ENCODE peak calls at places on chromosomes 2 and 18, in seven cellular contexts. L is GM12865, O is cardiac fibroblast, K is GM23338, U is left lung, F is body of pancreas, H is PC-3. X is an unnamed sample.

GRCh38 chr2:156561326-156561725 is 125.1 kb downstream of the GPD2 start:
- DNase-seq in L (no peak), O (no peak), K (no peak), U (no peak), F (no peak), H (no peak), X (no peak)

GRCh38 chr2:117944816-117945215 is 69.1 kb downstream of the CCDC93 start:
- DNase-seq in L (no peak), O (no peak), K (no peak), U (no peak), F (no peak), H (no peak), X (no peak)

GRCh38 chr2:127678991-127679390 is 3.7 kb upstream of the LIMS2 start:
- DNase-seq in L (no peak), O (no peak), K (no peak), U (no peak), F (no peak), H (no peak), X (no peak)

GRCh38 chr2:12167525-12168317 is 421.3 kb downstream of the LPIN1 start:
- DNase-seq in L (peak), O (no peak), K (peak), U (no peak), F (peak), H (no peak), X (no peak)

GRCh38 chr18:42649636-42650035 is 465.8 kb downstream of the RIT2 start:
- DNase-seq in L (no peak), O (peak), K (no peak), U (no peak), F (no peak), H (no peak), X (peak)

GRCh38 chr2:237236188-237236587 is 150.5 kb downstream of the COPS8 start:
- DNase-seq in L (no peak), O (peak), K (no peak), U (no peak), F (no peak), H (peak), X (no peak)

GRCh38 chr2:58870704-58871103 is 629.6 kb upstream of the FANCL start:
- DNase-seq in L (peak), O (no peak), K (no peak), U (no peak), F (no peak), H (no peak), X (no peak)

GRCh38 chr2:201203916-201204654 is 21.1 kb downstream of the CASP10 start:
- DNase-seq in L (no peak), O (peak), K (no peak), U (no peak), F (peak), H (no peak), X (no peak)

GRCh38 chr2:218607436-218608115 is at the start of gene PLCD4:
- DNase-seq in L (no peak), O (peak), K (peak), U (peak), F (peak), H (peak), X (no peak)

GRCh38 chr2:71933467-71934319 is 214.0 kb downstream of the CYP26B1 start:
- DNase-seq in L (no peak), O (peak), K (peak), U (no peak), F (no peak), H (peak), X (no peak)

DNA sequence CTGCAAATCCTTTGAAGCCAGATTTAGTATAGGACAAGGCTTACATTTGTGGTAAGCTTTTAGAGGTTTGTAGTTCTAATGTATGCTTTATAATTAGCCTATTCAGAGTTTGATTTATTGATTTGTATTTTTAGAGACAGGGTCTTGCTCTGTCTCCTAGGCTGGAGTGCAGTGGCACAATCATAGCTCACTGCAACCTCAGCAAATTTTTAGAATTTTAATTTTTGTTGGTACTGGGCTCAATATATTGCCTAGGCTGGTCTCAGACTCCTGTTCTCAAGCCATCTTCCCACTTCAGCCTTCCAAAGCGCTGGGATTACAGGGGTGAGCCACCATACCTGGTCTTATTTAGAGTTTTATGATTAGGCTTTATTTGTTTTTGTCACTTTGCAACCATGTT is 4.5 kb downstream of the KCNJ13 start:
- DNase-seq in L (no peak), O (no peak), K (no peak), U (no peak), F (no peak), H (no peak), X (no peak)
- H3K4me3 ChIP-seq in L (no peak), O (no peak), K (no peak), U (no peak), F (no peak), H (no peak), X (no peak)

GRCh38 chr18:66129248-66129647 is 378.4 kb downstream of the CDH7 start:
- DNase-seq in L (no peak), O (no peak), K (no peak), U (no peak), F (no peak), H (no peak), X (no peak)

GRCh38 chr18:66119347-66119746 is 368.5 kb downstream of the CDH7 start:
- DNase-seq in L (no peak), O (no peak), K (no peak), U (no peak), F (no peak), H (no peak), X (no peak)

DNA sequence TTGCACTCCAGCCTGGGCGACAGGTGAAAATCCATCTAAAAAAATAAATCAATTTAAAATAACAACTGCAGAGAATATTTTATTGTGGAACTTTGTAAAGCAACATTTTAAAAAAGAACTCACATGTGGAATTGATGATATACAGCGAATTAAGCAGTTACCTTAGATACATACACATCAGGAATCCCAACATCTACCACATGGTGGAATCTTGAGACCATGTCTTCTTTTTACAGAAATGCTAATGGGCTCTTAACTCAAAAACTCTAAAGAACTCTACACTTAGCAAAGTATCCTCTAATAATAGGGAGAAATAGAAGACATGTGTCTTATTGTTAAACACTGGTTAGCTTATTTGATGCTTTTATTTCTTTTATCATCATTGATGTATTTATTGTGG is 373.6 kb downstream of the CDH7 start:
- DNase-seq in L (no peak), O (no peak), K (peak), U (no peak), F (no peak), H (peak), X (no peak)
- TF ChIP-seq CTCF in L (no peak), O (no peak), K (peak), U (no peak), F (no peak), H (peak), X (no peak)

DNA sequence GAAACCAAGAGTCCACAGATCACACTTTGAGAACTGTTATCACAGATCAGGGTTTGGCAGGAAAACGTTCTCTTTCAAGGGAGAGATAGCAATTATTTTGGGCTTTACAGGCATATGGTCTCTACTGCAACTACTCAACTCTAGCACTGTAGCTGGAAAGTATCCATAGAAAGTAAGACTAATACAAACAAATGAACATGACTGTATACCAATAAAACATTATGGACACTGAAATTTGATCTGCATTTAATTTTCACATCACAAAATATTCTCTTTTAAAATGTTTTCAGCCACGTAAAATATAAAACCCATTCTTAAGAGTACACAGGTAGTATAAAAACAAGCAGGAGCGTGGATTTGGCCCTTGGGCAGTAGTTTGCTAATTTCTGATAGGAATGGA is 100.5 kb downstream of the TRIP12 start:
- DNase-seq in L (no peak), O (no peak), K (no peak), U (no peak), F (no peak), H (peak), X (no peak)
- H3K4me3 ChIP-seq in L (peak), O (no peak), K (no peak), U (no peak), F (no peak), H (no peak), X (no peak)

GRCh38 chr2:45974056-45974455 is 322.6 kb downstream of the PRKCE start:
- DNase-seq in L (peak), O (no peak), K (no peak), U (no peak), F (no peak), H (no peak), X (no peak)

GRCh38 chr2:45978302-45978859 is 318.8 kb upstream of the EPAS1 start:
- DNase-seq in L (no peak), O (no peak), K (no peak), U (no peak), F (no peak), H (no peak), X (no peak)

GRCh38 chr2:45975752-45976517 is 321.3 kb upstream of the EPAS1 start:
- DNase-seq in L (no peak), O (no peak), K (no peak), U (no peak), F (no peak), H (no peak), X (no peak)

GRCh38 chr2:45973426-45973825 is 322.0 kb downstream of the PRKCE start:
- DNase-seq in L (no peak), O (no peak), K (no peak), U (no peak), F (no peak), H (no peak), X (no peak)

GRCh38 chr2:45974762-45975408 is 322.3 kb upstream of the EPAS1 start:
- DNase-seq in L (peak), O (no peak), K (no peak), U (no peak), F (no peak), H (no peak), X (no peak)
- TF ChIP-seq CTCF in L (no peak), O (no peak), K (no peak), U (no peak), F (no peak), H (no peak), X (no peak)

DNA sequence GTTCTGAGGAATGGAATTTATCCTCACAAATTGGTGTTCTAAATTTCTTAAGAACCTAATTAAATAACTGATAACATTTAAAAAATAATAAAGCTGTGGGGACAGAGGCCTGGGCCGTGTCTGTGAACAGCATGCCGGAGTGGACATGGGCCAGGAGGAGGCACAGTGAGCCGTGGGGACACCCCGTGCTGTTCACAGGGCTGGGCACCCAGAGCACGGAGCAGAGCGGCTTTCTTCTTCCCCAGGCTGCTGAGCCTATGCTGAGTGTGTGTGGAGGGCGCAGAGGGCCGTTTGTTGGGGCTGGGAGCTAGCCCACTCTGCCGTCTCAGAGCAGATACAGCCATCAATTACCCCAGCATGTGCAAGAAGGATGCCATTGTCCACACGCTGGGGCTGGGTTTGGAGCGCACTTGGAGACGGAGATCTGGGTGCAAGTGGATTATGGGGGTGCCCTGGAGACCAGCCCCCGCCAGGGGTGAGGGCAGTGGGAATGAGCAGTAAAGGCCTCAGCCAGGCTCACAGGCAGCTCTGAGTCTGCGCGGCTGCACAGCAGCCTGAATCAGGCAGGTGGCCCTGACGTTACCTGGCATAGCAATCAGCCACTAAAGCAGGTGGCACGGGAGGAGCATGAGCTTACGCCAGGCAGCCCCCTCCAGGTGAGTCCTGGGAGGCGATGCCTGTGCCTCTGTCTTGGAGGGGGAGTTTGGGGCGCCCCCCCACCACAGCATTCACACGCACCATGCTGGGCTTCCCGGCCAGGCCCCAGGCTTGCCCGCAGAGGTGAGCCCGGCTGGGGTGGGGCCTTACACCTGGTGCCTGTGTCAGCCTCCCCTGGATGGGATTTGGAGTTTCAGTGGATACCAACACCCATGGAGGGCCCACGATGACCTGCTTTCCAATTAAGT is 52.1 kb upstream of the SLC66A3 start:
- DNase-seq in L (no peak), O (no peak), K (no peak), U (no peak), F (no peak), H (no peak), X (no peak)
- H3K4me3 ChIP-seq in L (no peak), O (no peak), K (no peak), U (no peak), F (no peak), H (no peak), X (no peak)

DNA sequence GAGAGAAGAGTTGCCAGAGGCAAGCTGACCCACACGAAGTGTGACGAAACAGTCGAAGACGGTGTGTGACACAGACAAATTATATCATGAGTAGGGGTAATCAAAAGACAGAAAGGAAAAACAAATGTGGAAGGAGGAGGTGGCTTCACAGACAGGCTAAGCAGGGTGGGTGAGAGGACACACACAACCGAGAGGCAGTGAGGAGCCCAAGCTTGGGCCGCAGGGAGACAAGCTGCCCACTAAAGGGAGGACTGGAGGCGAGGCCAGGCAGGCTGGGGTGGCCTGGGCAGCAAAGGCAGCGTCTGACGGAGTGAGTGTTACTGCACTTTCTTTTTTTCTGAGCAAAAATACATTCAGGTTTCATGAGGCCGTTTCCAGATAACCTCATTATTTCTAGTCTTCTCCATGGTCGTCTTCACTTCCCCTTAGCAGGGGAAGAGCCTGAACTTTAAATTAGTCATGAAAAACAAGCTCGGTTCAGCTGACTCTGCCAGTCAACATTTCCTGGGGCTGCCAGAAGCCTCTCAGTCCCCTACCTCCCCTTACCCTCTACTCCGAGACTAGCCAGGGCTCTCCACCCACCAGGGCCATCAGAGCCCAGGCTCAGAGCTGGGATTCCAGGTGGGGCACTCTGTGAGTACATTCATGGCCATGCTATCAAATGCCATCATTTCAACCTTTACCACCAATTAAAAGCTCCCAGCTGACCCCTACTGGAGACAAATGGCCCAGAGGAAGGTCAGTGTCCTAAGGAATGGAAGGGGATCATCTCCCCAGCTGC is 13.8 kb upstream of the ZFP36L2 start:
- DNase-seq in L (peak), O (no peak), K (peak), U (no peak), F (no peak), H (peak), X (no peak)
- TF ChIP-seq CTCF in L (no peak), O (peak), K (peak), U (no peak), F (peak), H (peak), X (no peak)

DNA sequence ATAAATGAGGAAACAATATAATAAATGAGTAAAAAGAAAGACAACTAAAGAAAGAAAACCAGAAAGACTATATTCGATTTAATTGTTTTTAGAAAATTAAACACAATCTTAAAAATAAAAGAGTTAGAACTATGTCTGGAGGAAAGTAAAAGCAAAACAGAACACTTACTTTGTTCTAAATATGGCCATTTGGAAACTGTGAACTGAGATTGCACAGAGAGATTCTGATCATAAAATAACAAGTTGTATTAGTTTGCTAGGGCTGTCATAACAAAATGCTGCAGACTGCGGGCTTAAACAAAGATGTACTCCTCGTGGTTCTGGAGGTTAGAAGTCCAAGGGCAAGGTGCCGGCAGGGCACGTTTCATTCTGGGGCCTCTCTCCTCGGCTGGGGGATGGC is 128.1 kb upstream of the AQP4 start:
- DNase-seq in L (peak), O (no peak), K (no peak), U (no peak), F (no peak), H (no peak), X (no peak)
- H3K4me3 ChIP-seq in L (no peak), O (no peak), K (no peak), U (no peak), F (no peak), H (no peak), X (no peak)

GRCh38 chr18:74082476-74083070 is 65.1 kb downstream of the FBXO15 start:
- DNase-seq in L (peak), O (peak), K (peak), U (peak), F (peak), H (peak), X (no peak)
- TF ChIP-seq CTCF in L (peak), O (peak), K (peak), U (no peak), F (peak), H (peak), X (peak)